ENCODE peak calls at places on chromosomes 3 and 15, in six cellular contexts. O, G, U, K, F and N are unnamed samples.

GRCh38 chr3:156817931-156818765 is 8.0 kb upstream of the LEKR1 start:
- DNase-seq in O (no peak), G (no peak), U (no peak), K (no peak), F (no peak), N (no peak)

GRCh38 chr3:57556459-57557087 is 499 bp downstream of the PDE12 start:
- DNase-seq in O (no peak), G (no peak), U (peak; percentile 34), K (no peak), F (no peak), N (no peak)

GRCh38 chr15:49645937-49646336 is 25.1 kb downstream of the DTWD1 start:
- DNase-seq in O (no peak), G (peak; percentile 81), U (peak; percentile 46), K (no peak), F (peak; percentile 2), N (no peak)

GRCh38 chr3:110414851-110415250 is 656.8 kb upstream of the NECTIN3 start:
- DNase-seq in O (no peak), G (peak; percentile 88), U (no peak), K (peak; percentile 73), F (peak; percentile 57), N (no peak)

GRCh38 chr3:34263014-34263714 is 464.7 kb downstream of the PDCD6IP start:
- DNase-seq in O (no peak), G (no peak), U (no peak), K (no peak), F (no peak), N (no peak)

GRCh38 chr3:72282918-72283317 is 498.0 kb upstream of the PROK2 start:
- DNase-seq in O (no peak), G (no peak), U (no peak), K (no peak), F (no peak), N (no peak)

GRCh38 chr3:87227835-87228144 is 681 bp downstream of the CHMP2B start:
- DNase-seq in O (no peak), G (peak; percentile 1), U (no peak), K (no peak), F (no peak), N (no peak)

GRCh38 chr3:60501303-60501702 is 749.9 kb downstream of the FHIT start:
- DNase-seq in O (no peak), G (peak; percentile 11), U (no peak), K (no peak), F (no peak), N (no peak)

GRCh38 chr15:69098688-69099087 is 61.7 kb upstream of the GLCE start:
- DNase-seq in O (no peak), G (no peak), U (no peak), K (no peak), F (no peak), N (no peak)

GRCh38 chr3:100108464-100109079 is 5.7 kb downstream of the FILIP1L start:
- DNase-seq in O (no peak), G (no peak), U (no peak), K (no peak), F (no peak), N (no peak)

GRCh38 chr3:125357032-125357658 is 18.0 kb downstream of the ZNF148 start:
- DNase-seq in O (peak; percentile 59), G (peak; percentile 36), U (peak; percentile 55), K (no peak), F (peak; percentile 40), N (no peak)
- TF ChIP-seq POLR2A in O (peak; percentile 51), G (no peak), U (no peak), K (no peak), F (peak; percentile 43), N (no peak)

DNA sequence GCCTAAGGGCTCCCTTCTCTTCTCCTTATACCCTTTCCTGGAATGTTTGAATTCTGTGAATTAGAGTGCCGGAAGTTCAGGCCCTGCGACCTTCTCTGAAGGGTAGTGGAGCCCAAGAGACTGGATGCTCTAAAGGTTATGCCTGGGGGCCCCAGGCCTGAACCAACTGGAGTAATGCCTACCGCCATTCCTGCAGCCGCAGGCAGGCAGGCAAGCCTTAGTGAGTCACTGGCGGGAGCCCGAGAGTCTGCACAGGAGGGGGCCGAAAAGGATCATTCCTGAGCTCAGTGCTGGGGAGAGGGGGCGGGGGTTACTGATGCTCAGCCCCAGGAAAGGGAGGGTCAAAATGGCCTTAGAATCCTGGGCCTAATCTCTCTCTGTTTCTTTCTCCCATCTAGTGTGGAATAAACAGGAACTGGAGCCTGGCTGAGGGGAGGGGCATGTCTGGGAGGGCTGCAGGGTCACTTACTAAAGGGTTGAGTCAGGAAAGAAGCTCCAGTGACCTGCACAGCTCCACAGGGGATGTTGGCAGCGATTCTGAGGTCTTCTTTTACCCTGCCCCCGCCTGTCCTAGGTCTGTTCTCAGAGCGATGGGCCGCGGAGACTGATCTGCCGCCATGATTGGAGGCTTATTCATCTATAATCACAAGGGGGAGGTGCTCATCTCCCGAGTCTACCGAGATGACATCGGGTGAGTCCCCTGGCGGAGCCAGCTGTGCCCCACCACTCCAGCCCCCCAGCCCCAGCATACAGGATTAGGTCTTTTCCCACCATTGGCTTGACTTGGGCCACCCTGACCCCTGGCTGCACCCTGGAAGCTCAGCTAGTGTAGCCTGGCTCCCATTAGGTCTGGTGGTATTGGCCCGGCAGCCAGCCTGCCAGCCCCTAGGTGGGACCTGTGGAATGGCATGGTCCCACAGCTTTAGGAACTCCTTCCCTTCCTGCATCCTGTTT is 2.0 kb downstream of the AP2M1 start:
- DNase-seq in O (peak; percentile 69), G (peak; percentile 96), U (peak; percentile 46), K (peak; percentile 75), F (peak; percentile 77), N (peak; percentile 93)
- H3K4me3 ChIP-seq in O (peak overlapping the region; percentile 100), G (peak overlapping the region; percentile 86), U (no peak overlapping the region), K (peak overlapping the region; percentile 96), F (peak overlapping the region; percentile 91), N (no peak overlapping the region)

GRCh38 chr3:13881536-13882410 is 1.9 kb upstream of the WNT7A start:
- DNase-seq in O (no peak), G (no peak), U (no peak), K (no peak), F (no peak), N (peak; percentile 42)

GRCh38 chr3:13878711-13879101 is 1.2 kb downstream of the WNT7A start:
- DNase-seq in O (no peak), G (no peak), U (no peak), K (no peak), F (no peak), N (no peak)

GRCh38 chr3:13880811-13881156 is 913 bp upstream of the WNT7A start:
- DNase-seq in O (no peak), G (no peak), U (no peak), K (no peak), F (no peak), N (no peak)

GRCh38 chr3:13879102-13879945 is 547 bp downstream of the WNT7A start:
- DNase-seq in O (no peak), G (no peak), U (no peak), K (no peak), F (no peak), N (no peak)

DNA sequence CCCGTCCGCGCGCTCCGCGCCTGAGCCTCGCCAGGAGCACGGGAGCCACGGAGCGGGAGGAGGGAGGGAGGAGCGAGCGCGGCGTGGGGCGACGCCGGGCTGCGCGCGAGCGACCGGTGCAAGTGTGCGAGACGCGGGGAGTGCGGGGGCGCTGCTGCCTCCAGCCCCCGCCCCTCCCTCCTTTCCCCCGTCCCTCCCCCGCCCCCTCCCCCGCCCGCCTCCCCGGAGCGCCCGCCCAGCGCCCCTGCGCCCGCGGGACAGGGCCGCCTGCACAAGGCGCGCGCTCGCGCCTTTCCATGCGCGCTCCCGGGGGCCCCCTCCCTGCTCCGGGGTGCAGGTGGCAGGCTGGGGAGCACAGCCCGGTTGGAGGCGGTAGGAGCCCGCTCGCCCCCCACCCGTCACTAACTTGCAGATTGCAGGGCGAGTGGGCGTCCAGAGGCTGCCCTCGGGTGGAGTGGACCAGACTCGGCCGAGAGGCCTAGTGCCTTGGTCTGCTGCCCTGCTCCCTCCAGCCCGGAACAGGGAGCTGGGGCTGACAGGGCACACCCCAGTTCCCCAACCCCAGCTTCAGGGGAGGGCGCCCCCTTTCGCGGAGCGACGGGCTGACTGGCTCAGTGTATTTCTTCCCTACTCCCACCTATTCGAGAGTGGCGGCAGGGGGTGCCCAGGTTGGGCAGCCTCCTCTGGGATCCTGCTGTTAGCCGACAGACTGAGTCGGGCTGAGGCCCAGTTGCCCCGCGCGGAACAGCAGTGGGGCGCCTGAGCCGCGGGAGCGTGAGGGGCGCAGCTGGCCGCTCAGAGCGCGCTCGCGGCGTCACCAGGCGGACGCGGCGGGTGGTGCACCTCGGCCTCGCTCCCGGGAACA is at the start of gene WNT7A:
- DNase-seq in O (no peak), G (no peak), U (no peak), K (no peak), F (peak; percentile 41), N (no peak)
- TF ChIP-seq POLR2A in O (no peak), G (no peak), U (no peak), K (no peak), F (no peak), N (no peak)

GRCh38 chr15:40106203-40107161 is 2.2 kb downstream of the BMF start:
- DNase-seq in O (peak; percentile 40), G (peak; percentile 49), U (peak; percentile 91), K (no peak), F (peak; percentile 36), N (peak; percentile 85)

GRCh38 chr15:40103864-40104271 is 4.8 kb downstream of the BMF start:
- DNase-seq in O (no peak), G (no peak), U (no peak), K (no peak), F (no peak), N (no peak)

GRCh38 chr15:40104296-40104864 is 4.3 kb downstream of the BMF start:
- DNase-seq in O (no peak), G (no peak), U (no peak), K (no peak), F (no peak), N (no peak)

GRCh38 chr15:40105517-40106202 is 3.0 kb downstream of the BMF start:
- DNase-seq in O (no peak), G (no peak), U (no peak), K (no peak), F (no peak), N (no peak)

DNA sequence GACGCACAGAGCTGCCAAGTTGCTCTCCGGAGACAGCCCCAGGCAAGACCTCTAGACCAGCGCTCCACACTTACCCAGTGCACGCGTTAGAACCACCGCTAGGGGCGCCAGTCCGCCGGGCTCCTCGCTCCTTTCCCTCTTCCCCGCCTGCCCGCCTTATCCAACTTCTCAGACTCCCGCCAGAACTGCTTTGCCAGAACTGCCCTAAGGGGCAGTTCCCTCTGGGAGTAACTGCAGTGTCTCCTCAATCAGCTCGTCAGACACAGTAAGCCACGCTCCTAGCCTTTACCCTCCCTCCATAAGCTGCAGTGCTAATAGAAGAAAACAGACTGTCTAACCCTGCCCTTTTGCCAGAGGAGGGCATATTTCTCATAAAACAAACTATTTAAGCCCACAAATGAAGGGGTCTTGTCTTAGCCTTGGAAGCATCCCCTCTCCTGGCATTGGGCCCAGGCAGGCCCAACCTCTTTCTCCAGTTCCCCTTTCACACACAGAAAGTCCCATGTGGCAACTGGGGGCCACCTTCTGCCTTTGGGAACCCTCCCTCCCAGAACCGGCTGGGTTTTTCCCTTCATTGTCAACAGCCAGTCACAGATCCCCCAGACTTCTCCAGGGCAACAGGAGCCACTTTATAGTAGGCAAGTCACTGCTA is 3.7 kb downstream of the BMF start:
- DNase-seq in O (peak; percentile 91), G (peak; percentile 79), U (peak; percentile 91), K (peak; percentile 73), F (peak; percentile 78), N (peak; percentile 87)
- H3K4me3 ChIP-seq in O (no peak overlapping the region), G (no peak overlapping the region), U (no peak overlapping the region), K (peak overlapping the region; percentile 8), F (no peak overlapping the region), N (no peak overlapping the region)